ENCODE peak calls at places on chromosomes 12 and 14, in ten cellular contexts. T is left ventricle myocardium inferior, C is BE2C, N is spleen, S is AG10803, W is prostate gland, K is breast epithelium, L is body of pancreas, B is WTC11, G is suprapubic skin. P is an unnamed sample.

GRCh38 chr14:21997300-21997699 is 323.7 kb upstream of the OR4E1 start:
- DNase-seq in B (peak), C (no peak), T (no peak), W (no peak), N (no peak), G (no peak), K (no peak), S (no peak), L (no peak), P (no peak)

GRCh38 chr14:61678966-61679365 is 16.3 kb upstream of the HIF1A start:
- DNase-seq in N (no peak), C (peak), K (no peak), L (no peak), B (peak), W (no peak), G (no peak), S (peak), T (no peak), P (no peak)

GRCh38 chr14:88551094-88551870 is 3.5 kb downstream of the PTPN21 start:
- DNase-seq in K (peak), C (peak), T (peak), L (peak), N (peak), B (peak), G (peak), S (peak), W (peak), P (peak)

GRCh38 chr12:57231276-57232021 is 1.9 kb downstream of the SHMT2 start:
- DNase-seq in T (peak), K (no peak), W (no peak), S (no peak), G (no peak), N (peak), B (no peak), L (no peak), C (no peak), P (no peak)

GRCh38 chr12:57887631-57888406 is 41.3 kb upstream of the CTDSP2 start:
- DNase-seq in N (no peak), S (peak), B (peak), T (no peak), C (peak), G (no peak), W (peak), L (no peak), K (no peak), P (no peak)

GRCh38 chr14:104588066-104588857 is 8.7 kb downstream of the C14orf180 start:
- DNase-seq in T (no peak), G (no peak), L (no peak), B (no peak), N (no peak), W (no peak), C (no peak), K (no peak), S (no peak), P (no peak)

GRCh38 chr12:94427520-94428381 is 31.9 kb downstream of the CEP83 start:
- DNase-seq in T (peak), K (no peak), N (no peak), C (peak), W (no peak), S (peak), G (no peak), L (peak), B (no peak), P (peak)

GRCh38 chr12:54363610-54364009 is 676 bp downstream of the GPR84 start:
- DNase-seq in T (no peak), C (no peak), K (no peak), S (no peak), N (no peak), L (peak), G (no peak), W (no peak), B (no peak), P (no peak)

GRCh38 chr12:2794261-2794735 is 472 bp upstream of the FKBP4 start:
- DNase-seq in L (no peak), B (no peak), C (peak), W (peak), S (no peak), N (peak), K (peak), T (no peak), G (no peak), P (no peak)

GRCh38 chr14:68546839-68547238 is 246.0 kb downstream of the ZFP36L1 start:
- DNase-seq in B (no peak), L (no peak), K (no peak), N (no peak), W (no peak), S (peak), T (no peak), G (no peak), C (no peak), P (no peak)

GRCh38 chr14:105050551-105050897 is 14.7 kb downstream of the GPR132 start:
- DNase-seq in N (peak), B (no peak), C (peak), L (peak), G (peak), W (no peak), K (no peak), S (peak), T (no peak), P (no peak)

GRCh38 chr14:76498536-76498935 is 122.6 kb downstream of the ESRRB start:
- DNase-seq in W (no peak), T (no peak), N (peak), K (no peak), S (no peak), B (no peak), L (no peak), C (no peak), G (peak), P (no peak)

GRCh38 chr12:11664101-11664500 is 14.6 kb downstream of the ETV6 start:
- DNase-seq in W (no peak), C (no peak), T (no peak), S (no peak), B (no peak), G (no peak), N (no peak), L (no peak), K (no peak), P (no peak)

GRCh38 chr12:12839886-12840285 is 26.7 kb downstream of the DDX47 start:
- DNase-seq in K (no peak), S (peak), B (no peak), L (no peak), C (no peak), W (no peak), N (no peak), G (no peak), T (no peak), P (peak)

GRCh38 chr14:66495214-66496098 is 9.3 kb downstream of the CCDC196 start:
- DNase-seq in G (no peak), L (peak), C (peak), K (no peak), N (no peak), S (peak), B (peak), T (no peak), W (peak), P (peak)

GRCh38 chr12:15931590-15932053 is 20.5 kb downstream of the DERA start:
- DNase-seq in S (peak), T (no peak), B (no peak), N (no peak), K (no peak), G (no peak), C (no peak), W (no peak), L (no peak), P (no peak)

GRCh38 chr12:19166387-19166786 is 36.9 kb downstream of the PLEKHA5 start:
- DNase-seq in G (no peak), K (no peak), C (no peak), N (no peak), S (no peak), T (no peak), W (peak), B (no peak), L (no peak), P (no peak)

GRCh38 chr12:7327913-7328312 is 24.0 kb downstream of the ACSM4 start:
- DNase-seq in L (no peak), K (no peak), S (peak), B (no peak), T (no peak), W (no peak), N (no peak), C (no peak), G (no peak), P (no peak)

GRCh38 chr14:103558071-103558882 is 4.2 kb downstream of the BAG5 start:
- DNase-seq in N (no peak), B (no peak), T (peak), K (no peak), S (peak), L (no peak), W (no peak), C (peak), G (no peak), P (no peak)

GRCh38 chr12:4416276-4416675 is 29.3 kb downstream of the FGF6 start:
- DNase-seq in S (no peak), T (no peak), K (no peak), B (no peak), G (no peak), C (no peak), N (no peak), L (no peak), W (no peak), P (no peak)

GRCh38 chr12:80222261-80222660 is 122.9 kb downstream of the OTOGL start:
- DNase-seq in N (no peak), C (no peak), B (no peak), G (no peak), L (no peak), T (no peak), S (no peak), W (no peak), K (no peak), P (no peak)

GRCh38 chr12:93164103-93164880 is 213.4 kb upstream of the NUDT4 start:
- DNase-seq in L (no peak), K (no peak), G (no peak), S (peak), W (peak), T (no peak), C (no peak), B (no peak), N (no peak), P (no peak)

GRCh38 chr14:96631621-96632362 is 129.6 kb downstream of the PAPOLA start:
- DNase-seq in N (no peak), S (no peak), K (no peak), G (no peak), L (no peak), B (no peak), C (peak), T (no peak), W (no peak), P (no peak)

GRCh38 chr14:98269533-98269932 is 1002.5 kb downstream of the BCL11B start:
- DNase-seq in W (no peak), B (no peak), T (no peak), L (no peak), G (no peak), S (no peak), N (no peak), C (no peak), K (no peak), P (no peak)

GRCh38 chr14:74563233-74563585 is 48.8 kb downstream of the LTBP2 start:
- DNase-seq in W (no peak), C (no peak), K (no peak), T (no peak), N (no peak), S (no peak), L (no peak), B (no peak), G (no peak), P (no peak)

GRCh38 chr12:89889051-89889450 is 180.4 kb upstream of the ATP2B1 start:
- DNase-seq in B (no peak), T (no peak), C (no peak), K (no peak), W (no peak), N (no peak), S (peak), L (no peak), G (no peak), P (no peak)

GRCh38 chr14:66979083-66979974 is 209.9 kb upstream of the GARIN2 start:
- DNase-seq in B (no peak), S (peak), N (no peak), K (no peak), C (no peak), G (no peak), T (no peak), L (no peak), W (no peak), P (no peak)

GRCh38 chr12:87728936-87729593 is 300.1 kb downstream of the C12orf50 start:
- DNase-seq in K (no peak), G (no peak), T (no peak), S (no peak), L (no peak), N (no peak), C (no peak), B (no peak), W (no peak), P (no peak)

GRCh38 chr12:46678441-46678840 is 147.4 kb downstream of the SLC38A4 start:
- DNase-seq in L (no peak), G (no peak), B (no peak), K (no peak), W (peak), T (no peak), S (no peak), N (no peak), C (no peak), P (no peak)

GRCh38 chr12:66279127-66279712 is 23.1 kb upstream of the HELB start:
- DNase-seq in G (no peak), K (no peak), C (peak), S (no peak), W (no peak), N (no peak), B (no peak), T (no peak), L (no peak), P (no peak)

GRCh38 chr12:67141405-67142018 is 127.6 kb upstream of the CAND1 start:
- DNase-seq in B (no peak), S (no peak), G (no peak), C (no peak), L (no peak), K (no peak), T (no peak), W (no peak), N (no peak), P (no peak)

GRCh38 chr12:46983959-46984833 is 95.2 kb upstream of the PCED1B start:
- DNase-seq in W (peak), G (no peak), T (no peak), L (peak), N (no peak), B (peak), C (peak), K (no peak), S (peak), P (no peak)

GRCh38 chr14:102525213-102526143 is 15.9 kb upstream of the ANKRD9 start:
- DNase-seq in G (no peak), W (no peak), K (no peak), L (peak), C (no peak), S (peak), T (no peak), B (no peak), N (no peak), P (no peak)

GRCh38 chr12:6647083-6647604 is at the start of gene ACRBP:
- DNase-seq in K (peak), S (peak), L (peak), W (peak), T (peak), B (peak), N (peak), C (peak), G (peak), P (peak)

GRCh38 chr14:31993521-31993941 is 83.6 kb upstream of the ARHGAP5 start:
- DNase-seq in N (no peak), W (no peak), C (no peak), G (no peak), K (no peak), B (no peak), S (no peak), T (no peak), L (no peak), P (no peak)

GRCh38 chr14:89625208-89625987 is 208.4 kb upstream of the FOXN3 start:
- DNase-seq in B (no peak), C (peak), T (peak), G (no peak), S (no peak), L (no peak), W (no peak), N (no peak), K (no peak), P (no peak)

GRCh38 chr12:14256139-14256538 is 109.3 kb upstream of the ATF7IP start:
- DNase-seq in L (no peak), W (no peak), N (no peak), S (peak), C (no peak), G (no peak), B (no peak), K (no peak), T (no peak), P (no peak)

GRCh38 chr12:94244165-94245133 is 96.1 kb downstream of the PLXNC1 start:
- DNase-seq in C (no peak), B (no peak), S (no peak), G (no peak), T (no peak), W (no peak), L (peak), K (no peak), N (peak), P (no peak)

GRCh38 chr14:39426605-39427004 is 5.6 kb downstream of the FBXO33 start:
- DNase-seq in G (no peak), C (no peak), S (peak), K (no peak), L (no peak), B (no peak), W (no peak), T (no peak), N (no peak), P (peak)

GRCh38 chr12:48765753-48766162 is 23.1 kb downstream of the ADCY6 start:
- DNase-seq in W (no peak), G (no peak), B (no peak), S (peak), N (peak), L (peak), K (no peak), T (no peak), C (no peak), P (no peak)

GRCh38 chr14:59630281-59630963 is 53.8 kb upstream of the CCDC175 start:
- DNase-seq in K (no peak), G (no peak), W (no peak), L (peak), C (peak), N (no peak), S (no peak), T (no peak), B (peak), P (no peak)

GRCh38 chr14:59632381-59632780 is 55.8 kb upstream of the CCDC175 start:
- DNase-seq in L (peak), S (no peak), K (no peak), C (peak), G (no peak), N (no peak), W (peak), T (no peak), B (peak), P (no peak)

GRCh38 chr14:59629384-59630158 is 53.0 kb upstream of the CCDC175 start:
- DNase-seq in N (no peak), T (no peak), W (no peak), B (no peak), L (no peak), S (no peak), C (no peak), K (no peak), G (no peak), P (no peak)

GRCh38 chr14:59634617-59635016 is 58.0 kb upstream of the CCDC175 start:
- DNase-seq in S (no peak), W (no peak), G (no peak), T (no peak), N (no peak), B (no peak), L (no peak), C (no peak), K (no peak), P (no peak)

DNA sequence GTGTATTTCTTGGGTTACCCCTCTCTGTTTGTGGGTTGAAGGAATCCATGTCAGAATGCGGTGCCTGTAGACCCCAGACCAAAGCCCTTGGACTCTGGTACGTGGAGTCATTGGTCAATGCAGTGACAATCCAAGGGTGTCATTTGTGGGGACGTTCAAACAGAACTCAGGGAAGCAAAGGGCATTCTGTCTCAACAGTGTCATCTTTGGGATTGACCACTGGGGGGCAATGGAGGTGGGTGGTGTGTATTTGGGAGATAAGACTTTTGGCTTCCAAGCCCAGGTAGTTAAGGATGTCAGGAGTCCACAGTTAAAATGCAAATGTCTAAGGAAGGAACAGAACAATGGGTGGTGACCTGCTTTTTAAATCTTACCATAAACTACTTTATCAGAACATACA is 54.6 kb upstream of the CCDC175 start:
- DNase-seq in T (no peak), S (no peak), L (no peak), W (no peak), B (peak), K (no peak), C (no peak), N (no peak), G (no peak), P (no peak)
- TF ChIP-seq CTCF in T (no peak), S (peak), L (no peak), W (no peak), B (peak), K (no peak), C (peak), N (no peak), G (no peak), P (no peak)

DNA sequence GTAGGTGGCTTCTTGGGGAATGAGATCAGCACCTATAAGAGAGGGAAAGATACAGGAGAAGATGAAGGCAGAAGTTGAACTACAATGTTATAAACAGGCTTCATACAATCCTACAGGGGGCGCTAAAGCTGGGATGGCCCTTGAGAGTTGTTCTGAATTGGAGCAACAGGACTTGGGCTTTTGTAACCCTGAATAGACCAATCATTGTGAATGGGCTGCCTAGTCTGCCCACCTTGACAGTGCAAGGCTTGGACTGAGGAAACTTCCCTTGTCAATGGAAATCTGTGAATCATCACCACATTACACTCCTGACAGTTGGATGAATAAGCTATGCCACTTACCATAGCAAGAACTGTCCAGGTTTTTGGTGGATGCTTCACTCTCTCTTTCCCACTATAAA is 306.1 kb downstream of the KCNC2 start:
- DNase-seq in K (no peak), S (no peak), G (no peak), C (no peak), W (no peak), B (peak), T (no peak), L (no peak), N (no peak), P (no peak)
- TF ChIP-seq CTCF in K (no peak), S (peak), G (no peak), C (peak), W (no peak), B (peak), T (no peak), L (no peak), N (no peak), P (no peak)

DNA sequence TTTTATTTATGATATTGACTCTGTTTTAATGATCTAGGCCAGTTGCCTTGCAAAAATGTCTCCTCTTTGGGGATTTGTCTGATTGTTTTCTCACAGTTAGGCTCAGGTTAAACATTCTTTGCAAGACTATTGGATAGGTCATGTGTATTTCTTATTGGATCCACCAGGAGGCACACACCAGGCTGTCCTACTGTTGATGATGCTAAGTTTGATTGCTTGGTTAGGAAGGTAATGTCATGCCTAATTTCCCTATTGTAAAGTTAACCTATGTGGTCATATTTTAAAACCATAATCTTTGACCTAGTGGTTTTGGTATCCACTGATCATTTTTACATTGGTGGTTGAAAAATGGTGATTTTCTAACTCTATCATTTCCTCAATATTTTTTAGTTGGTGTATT is 137.1 kb downstream of the BRMS1L start:
- DNase-seq in S (no peak), C (no peak), L (no peak), T (no peak), W (no peak), G (no peak), N (no peak), B (no peak), K (no peak), P (no peak)
- TF ChIP-seq CTCF in S (peak), C (peak), L (no peak), T (no peak), W (no peak), G (no peak), N (no peak), B (peak), K (no peak), P (peak)

GRCh38 chr12:77686760-77687159 is 143.9 kb upstream of the NAV3 start:
- DNase-seq in C (no peak), G (no peak), N (no peak), K (no peak), B (no peak), T (no peak), S (peak), W (no peak), L (no peak), P (no peak)
- TF ChIP-seq CTCF in C (no peak), G (no peak), N (no peak), K (no peak), B (no peak), T (no peak), S (peak), W (no peak), L (no peak), P (peak)

P was measured in AG09319.